ENCODE peak calls at places on chromosomes 12 and 14, in five cellular contexts. X is tibial nerve, I is HCT116, C is fibroblast of lung, Z is pancreas. W is an unnamed sample.
A peak's percentile ranks its signal among the peaks of the same experiment; 100 is the strongest.

GRCh38 chr12:13270817-13271216 is 74.3 kb downstream of the EMP1 start:
- DNase-seq in Z (no peak), X (no peak), C (no peak), I (no peak), W (no peak)

GRCh38 chr14:93430319-93430801 is 379 bp upstream of the UNC79 start:
- DNase-seq in X (no peak), Z (peak; percentile 46), C (peak; percentile 30), I (no peak), W (peak; percentile 19)

GRCh38 chr14:34536951-34537676 is 2.4 kb downstream of the EAPP start:
- DNase-seq in I (no peak), C (peak; percentile 96), X (no peak), Z (no peak), W (no peak)

GRCh38 chr14:29310757-29311156 is 544.2 kb downstream of the FOXG1 start:
- DNase-seq in X (no peak), Z (no peak), C (peak; percentile 86), I (no peak), W (no peak)

GRCh38 chr14:74190910-74191575 is 48.2 kb upstream of the VSX2 start:
- DNase-seq in I (no peak), Z (no peak), X (no peak), C (peak; percentile 17), W (no peak)

GRCh38 chr14:101174980-101175606 is 271.6 kb upstream of the RTL1 start:
- DNase-seq in C (no peak), I (no peak), Z (no peak), X (no peak), W (no peak)

GRCh38 chr12:65596514-65597010 is 227.7 kb upstream of the HMGA2 start:
- DNase-seq in Z (no peak), X (no peak), C (no peak), I (no peak), W (no peak)

GRCh38 chr14:49461529-49462401 is 124.4 kb downstream of the RPS29 start:
- DNase-seq in X (peak; percentile 86), I (peak; percentile 78), Z (no peak), C (peak; percentile 71), W (peak; percentile 78)

GRCh38 chr14:76696791-76697190 is 64.5 kb upstream of the VASH1 start:
- DNase-seq in Z (no peak), I (no peak), C (no peak), X (no peak), W (peak; percentile 29)

GRCh38 chr12:133026996-133027395 is 10.3 kb upstream of the ZNF84 start:
- DNase-seq in I (no peak), Z (no peak), X (no peak), C (peak; percentile 79), W (no peak)

GRCh38 chr14:93042968-93043940 is 72.5 kb downstream of the ITPK1 start:
- DNase-seq in Z (peak; percentile 85), C (peak; percentile 94), X (no peak), I (peak; percentile 89), W (peak; percentile 96)

GRCh38 chr12:6465467-6466183 is 4.9 kb downstream of the VAMP1 start:
- DNase-seq in Z (no peak), X (peak; percentile 82), I (peak; percentile 54), C (peak; percentile 60), W (peak; percentile 74)

GRCh38 chr12:130162771-130163460 is 652 bp downstream of the FZD10 start:
- DNase-seq in X (no peak), C (no peak), I (no peak), Z (no peak), W (no peak)

GRCh38 chr12:56922032-56922431 is 12.2 kb downstream of the SDR9C7 start:
- DNase-seq in Z (no peak), C (no peak), I (no peak), X (no peak), W (no peak)

GRCh38 chr12:59570134-59570533 is 25.7 kb upstream of the SLC16A7 start:
- DNase-seq in I (no peak), C (peak; percentile 25), Z (no peak), X (no peak), W (no peak)

GRCh38 chr12:108752387-108752786 is 21.1 kb upstream of the CORO1C start:
- DNase-seq in Z (no peak), X (no peak), I (no peak), C (no peak), W (no peak)

GRCh38 chr12:21065845-21066244 is 65.1 kb upstream of the SLCO1B1 start:
- DNase-seq in Z (no peak), X (no peak), I (peak; percentile 18), C (no peak), W (no peak)
- TF ChIP-seq CTCF in Z (peak; percentile 24), X (no peak), I (peak; percentile 59), C (no peak), W (peak; percentile 30)

GRCh38 chr12:51838036-51838435 is 10.5 kb downstream of the FIGNL2 start:
- DNase-seq in X (no peak), I (no peak), Z (no peak), C (no peak), W (no peak)

GRCh38 chr12:51836012-51836832 is 12.3 kb downstream of the FIGNL2 start:
- DNase-seq in C (no peak), I (no peak), X (no peak), Z (no peak), W (no peak)

GRCh38 chr12:51838762-51839161 is 9.8 kb downstream of the FIGNL2 start:
- DNase-seq in I (no peak), X (no peak), Z (no peak), C (no peak), W (no peak)

GRCh38 chr12:51836833-51837184 is 11.7 kb downstream of the FIGNL2 start:
- DNase-seq in X (no peak), Z (no peak), C (no peak), I (no peak), W (no peak)

DNA sequence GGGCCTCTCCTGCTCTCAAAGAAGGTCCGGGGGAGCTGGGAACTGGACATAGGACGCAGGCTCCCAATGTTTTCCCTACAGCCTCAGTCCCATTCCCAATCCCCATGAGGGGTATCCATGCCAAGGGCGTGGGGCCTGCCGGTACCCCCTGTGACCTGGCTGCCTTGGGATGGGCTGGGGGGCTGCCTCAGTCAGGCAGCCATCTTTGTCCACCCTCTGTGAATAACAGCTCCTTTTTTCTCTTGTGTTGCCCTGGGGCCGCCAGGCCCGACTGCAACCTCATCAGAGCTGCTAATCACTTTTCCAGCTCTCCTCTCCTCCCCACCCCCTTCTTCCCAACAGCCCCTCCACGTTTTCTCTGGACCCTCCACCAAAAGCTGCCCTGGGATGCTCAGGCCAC is 11.2 kb downstream of the FIGNL2 start:
- DNase-seq in I (no peak), X (no peak), C (no peak), Z (no peak), W (no peak)
- TF ChIP-seq CTCF in I (no peak), X (no peak), C (no peak), Z (no peak), W (no peak)

GRCh38 chr12:77047341-77048202 is 17.8 kb downstream of the E2F7 start:
- DNase-seq in C (peak; percentile 29), X (no peak), Z (no peak), I (no peak), W (no peak)
- TF ChIP-seq CTCF in C (no peak), X (no peak), Z (no peak), I (no peak), W (no peak)

GRCh38 chr12:72272731-72273498 is 745 bp downstream of the TRHDE start:
- DNase-seq in Z (peak; percentile 51), C (peak; percentile 70), I (no peak), X (no peak), W (no peak)
- TF ChIP-seq CTCF in Z (no peak), C (peak; percentile 38), I (no peak), X (no peak), W (no peak)

GRCh38 chr12:93000026-93000425 is 70.9 kb upstream of the EEA1 start:
- DNase-seq in C (no peak), X (no peak), I (no peak), Z (no peak), W (no peak)
- TF ChIP-seq CTCF in C (no peak), X (no peak), I (no peak), Z (no peak), W (no peak)

GRCh38 chr12:124370384-124370783 is 75.5 kb downstream of the RFLNA start:
- DNase-seq in X (no peak), Z (no peak), C (no peak), I (no peak), W (no peak)

GRCh38 chr12:124369901-124370378 is 75.0 kb downstream of the RFLNA start:
- DNase-seq in I (no peak), X (peak; percentile 62), Z (no peak), C (no peak), W (peak; percentile 85)

GRCh38 chr12:124370851-124371250 is 76.0 kb downstream of the RFLNA start:
- DNase-seq in X (no peak), I (no peak), Z (no peak), C (no peak), W (no peak)

GRCh38 chr12:124368421-124369032 is 73.6 kb downstream of the RFLNA start:
- DNase-seq in X (no peak), Z (no peak), I (no peak), C (no peak), W (no peak)

GRCh38 chr12:124369055-124369900 is 74.4 kb downstream of the RFLNA start:
- DNase-seq in I (no peak), Z (peak; percentile 99), X (peak; percentile 83), C (peak; percentile 94), W (peak; percentile 97)
- TF ChIP-seq CTCF in I (no peak), Z (no peak), X (peak; percentile 18), C (peak; percentile 40), W (peak; percentile 68)

DNA sequence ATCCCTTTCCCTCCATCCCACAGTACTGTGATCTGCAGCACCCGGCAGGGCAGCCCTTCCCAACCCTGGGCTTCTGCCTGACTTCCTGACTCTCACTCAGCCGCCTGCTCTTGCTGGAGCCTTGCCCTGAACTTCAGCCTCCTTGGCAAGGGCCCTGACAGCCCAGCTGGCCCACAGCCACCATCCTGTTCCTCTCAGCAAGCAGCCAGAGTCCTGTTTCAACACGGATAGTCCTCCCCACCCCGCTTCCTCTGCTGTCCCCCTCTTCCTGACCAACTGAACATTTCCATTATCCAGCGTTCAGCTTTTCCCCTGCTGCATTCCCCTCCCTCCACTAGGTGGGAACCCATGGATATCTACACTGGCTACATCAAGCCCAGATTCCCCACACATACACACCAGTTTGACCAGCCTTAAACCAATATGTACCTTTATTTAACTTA is 74.0 kb upstream of the MDM1 start:
- DNase-seq in C (peak; percentile 84), I (no peak), Z (peak; percentile 91), X (peak; percentile 89), W (peak; percentile 97)
- TF ChIP-seq CTCF in C (peak; percentile 62), I (peak; percentile 34), Z (peak; percentile 8), X (no peak), W (peak; percentile 13)

DNA sequence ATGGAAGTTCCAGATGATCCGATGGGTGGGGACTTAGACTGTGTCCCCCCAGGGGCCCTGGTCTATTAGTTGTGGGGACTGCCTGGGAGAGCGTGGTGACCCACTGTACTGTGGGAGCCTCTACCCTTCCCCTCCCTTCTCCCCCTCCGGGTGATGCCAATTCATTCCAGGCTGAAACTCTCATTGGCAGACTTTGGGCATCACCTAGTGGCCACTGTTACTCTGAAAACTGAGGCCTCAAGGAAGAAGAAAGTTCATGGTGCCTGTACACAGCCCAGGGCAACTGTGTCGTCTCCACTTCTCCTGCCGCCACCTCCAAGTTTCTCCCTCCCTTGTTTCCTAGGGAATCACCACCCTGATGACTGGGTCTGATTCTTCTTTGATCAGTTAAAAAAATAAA is 173.6 kb upstream of the ALG10B start:
- DNase-seq in C (no peak), X (no peak), Z (no peak), I (no peak), W (no peak)
- TF ChIP-seq CTCF in C (no peak), X (no peak), Z (peak; percentile 11), I (peak; percentile 31), W (no peak)